ENCODE peak calls at places on chromosomes 4 and X, in eight cellular contexts. D is GM12878, E is endothelial cell of umbilical vein, Z is K562, W is HCT116, B is A549, A is HepG2, U is H1. V is an unnamed sample. For H3K4me1, the result is how much of the 10 kb centered on the place peaks cover.

GRCh38 chr4:118224239-118224829 is 128.5 kb downstream of the PRSS12 start:
- DNase-seq in U (no peak), W (peak), D (no peak), Z (peak), B (peak), E (peak), A (peak), V (peak)

GRCh38 chrX:109270580-109271484 is 211.1 kb downstream of the GUCY2F start:
- DNase-seq in B (no peak), D (peak), A (no peak), U (no peak), E (no peak), W (peak), Z (no peak), V (no peak)

GRCh38 chrX:46757052-46757451 is 1.9 kb downstream of the SLC9A7 start:
- DNase-seq in B (no peak), A (no peak), U (no peak), W (no peak), E (no peak), Z (no peak), D (no peak), V (no peak)

GRCh38 chrX:41716767-41717473 is 7.1 kb upstream of the GPR82 start:
- DNase-seq in U (no peak), D (no peak), A (no peak), B (no peak), E (no peak), W (no peak), Z (no peak), V (no peak)

GRCh38 chrX:19805054-19805690 is 82.2 kb downstream of the SH3KBP1 start:
- DNase-seq in D (no peak), E (no peak), A (no peak), B (no peak), W (no peak), Z (no peak), U (no peak), V (no peak)

GRCh38 chr4:177961709-177962380 is 519.6 kb upstream of the AGA start:
- DNase-seq in Z (no peak), W (no peak), E (no peak), U (no peak), A (no peak), D (no peak), B (no peak), V (no peak)

GRCh38 chr4:61273237-61273636 is 73.1 kb downstream of the ADGRL3 start:
- DNase-seq in E (no peak), A (no peak), D (no peak), B (no peak), Z (no peak), W (no peak), U (no peak), V (no peak)

GRCh38 chrX:110146521-110146920 is 143.6 kb downstream of the TMEM164 start:
- DNase-seq in B (peak), D (no peak), W (peak), A (peak), U (no peak), Z (peak), E (peak), V (peak)

GRCh38 chr4:183229397-183229796 is 90.7 kb downstream of the CLDN22 start:
- DNase-seq in A (no peak), B (no peak), U (no peak), E (no peak), Z (no peak), D (no peak), W (no peak), V (no peak)

GRCh38 chr4:26723216-26723615 is 137.4 kb upstream of the STIM2 start:
- DNase-seq in D (peak), B (no peak), Z (no peak), W (no peak), A (no peak), U (no peak), E (no peak), V (no peak)

GRCh38 chr4:47557255-47557654 is 72.2 kb downstream of the ATP10D start:
- DNase-seq in D (no peak), U (no peak), A (no peak), E (no peak), W (no peak), B (no peak), Z (no peak), V (no peak)

GRCh38 chr4:13933163-13933562 is 305.6 kb upstream of the BOD1L1 start:
- DNase-seq in A (no peak), D (no peak), E (no peak), B (no peak), U (no peak), Z (no peak), W (no peak), V (no peak)

GRCh38 chr4:126144838-126145237 is 830.1 kb downstream of the FAT4 start:
- DNase-seq in A (no peak), E (no peak), B (no peak), U (no peak), D (no peak), W (no peak), Z (no peak), V (no peak)

GRCh38 chrX:44092778-44093177 is 119.6 kb upstream of the NDP start:
- DNase-seq in W (no peak), U (no peak), E (no peak), B (no peak), A (peak), Z (no peak), D (no peak), V (no peak)

GRCh38 chr4:21991050-21991449 is 42.5 kb upstream of the KCNIP4 start:
- DNase-seq in W (no peak), E (no peak), A (no peak), Z (no peak), D (no peak), B (no peak), U (no peak), V (no peak)

GRCh38 chr4:185134176-185134869 is 8.7 kb upstream of the SLC25A4 start:
- DNase-seq in E (peak), D (no peak), U (no peak), W (peak), B (peak), A (peak), Z (peak), V (peak)

GRCh38 chr4:146032234-146032860 is 93.7 kb upstream of the ZNF827 start:
- DNase-seq in Z (no peak), A (no peak), E (no peak), U (no peak), D (peak), W (no peak), B (no peak), V (no peak)

GRCh38 chrX:3585719-3586118 is 127.7 kb downstream of the PRKX start:
- DNase-seq in Z (no peak), W (no peak), A (no peak), E (no peak), B (no peak), D (no peak), U (no peak), V (no peak)

DNA sequence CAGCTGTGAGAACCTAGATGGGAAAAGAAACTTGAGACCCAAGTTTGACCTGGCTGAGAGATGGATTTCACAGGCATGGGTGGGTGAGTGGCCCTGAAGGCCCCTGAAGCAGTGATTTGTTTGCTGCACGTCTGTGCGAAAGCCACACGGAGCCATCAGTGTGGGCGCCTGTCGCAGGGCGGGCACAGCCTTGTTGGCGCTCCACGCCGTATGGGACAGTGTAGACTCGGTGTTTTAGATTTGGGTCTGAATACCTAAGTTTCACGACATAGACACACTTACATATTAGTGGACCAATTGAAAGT is 21.9 kb upstream of the UVSSA start:
- DNase-seq in D (no peak), B (no peak), Z (no peak), W (no peak), E (no peak), A (no peak), U (no peak), V (no peak)
- TF ChIP-seq MAX in D (no peak), B (no peak), Z (no peak), W (no peak), E (no peak), A (no peak), U (no peak), V (no peak)

GRCh38 chr4:175419120-175419774 is 392.8 kb downstream of the GPM6A start:
- DNase-seq in Z (no peak), D (no peak), W (peak), U (no peak), B (peak), E (no peak), A (peak), V (no peak)

GRCh38 chr4:175418511-175418910 is 393.6 kb downstream of the GPM6A start:
- DNase-seq in Z (no peak), U (no peak), E (no peak), A (no peak), D (no peak), W (no peak), B (no peak), V (no peak)

GRCh38 chr4:175424111-175424510 is 388.0 kb downstream of the GPM6A start:
- DNase-seq in D (no peak), E (no peak), B (no peak), A (no peak), Z (no peak), W (no peak), U (no peak), V (no peak)

GRCh38 chr4:175422331-175422730 is 389.7 kb downstream of the GPM6A start:
- DNase-seq in D (no peak), A (no peak), E (no peak), B (no peak), W (no peak), Z (no peak), U (no peak), V (no peak)

GRCh38 chr4:175421506-175421905 is 390.6 kb downstream of the GPM6A start:
- DNase-seq in B (peak), D (no peak), A (peak), E (no peak), W (no peak), Z (no peak), U (no peak), V (no peak)
- H3K4me1 ChIP-seq in B (under half), D (under half), A (under half), E (under half), W (under half), Z (under half), U (under half), V (under half)

GRCh38 chr4:111798840-111799239 is 346.4 kb upstream of the FAM241A start:
- DNase-seq in E (no peak), Z (no peak), A (no peak), W (no peak), D (no peak), U (no peak), B (no peak), V (no peak)

GRCh38 chr4:111806331-111806730 is 338.9 kb upstream of the FAM241A start:
- DNase-seq in Z (no peak), B (peak), W (peak), A (peak), E (no peak), D (no peak), U (peak), V (peak)

GRCh38 chr4:111800551-111800950 is 344.7 kb upstream of the FAM241A start:
- DNase-seq in B (no peak), U (no peak), E (no peak), Z (no peak), W (no peak), A (no peak), D (no peak), V (no peak)

GRCh38 chr4:111797455-111798163 is 347.6 kb upstream of the FAM241A start:
- DNase-seq in B (no peak), D (no peak), U (no peak), Z (no peak), W (no peak), A (no peak), E (no peak), V (no peak)

GRCh38 chr4:111802191-111802590 is 343.1 kb upstream of the FAM241A start:
- DNase-seq in E (no peak), A (no peak), W (no peak), U (no peak), B (no peak), D (no peak), Z (no peak), V (no peak)
- TF ChIP-seq MAX in E (no peak), A (no peak), W (no peak), U (no peak), B (no peak), D (no peak), Z (no peak), V (no peak)

DNA sequence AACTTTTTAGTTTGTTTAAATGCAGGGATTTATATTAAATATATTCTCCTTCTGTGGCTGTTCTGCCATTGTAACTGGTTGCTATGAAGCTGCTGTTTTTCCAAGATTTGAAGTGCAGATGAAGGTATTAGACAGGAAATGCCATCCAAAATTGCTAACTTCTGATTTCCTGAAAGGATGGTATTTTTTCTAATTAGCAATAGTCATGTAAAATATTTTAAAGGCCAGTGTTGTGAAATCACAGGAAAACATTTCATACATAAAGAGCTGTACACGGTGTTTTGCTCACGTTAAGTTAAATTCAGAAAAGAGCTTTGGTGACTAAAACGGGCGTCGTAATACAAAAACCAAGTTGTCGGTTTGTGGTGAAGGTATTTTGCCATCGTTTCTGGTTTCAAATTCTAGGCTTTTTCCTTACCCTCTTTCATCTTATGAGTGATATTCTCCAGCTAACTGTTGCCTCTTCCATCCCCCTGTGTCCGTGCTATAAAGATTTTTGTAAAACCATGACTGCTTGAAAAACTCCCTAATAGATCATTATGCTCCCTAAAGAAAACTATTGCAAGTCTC is 39.8 kb downstream of the AFF1 start:
- DNase-seq in E (peak), Z (no peak), A (no peak), D (no peak), W (no peak), B (no peak), U (no peak), V (no peak)
- H3K4me1 ChIP-seq in E (half or more), Z (under half), A (half or more), D (under half), W (under half), B (half or more), U (under half), V (under half)

GRCh38 chr4:7383251-7383650 is 51.5 kb downstream of the PSAPL1 start:
- DNase-seq in U (no peak), A (no peak), W (no peak), B (no peak), Z (no peak), D (no peak), E (no peak), V (peak)
- TF ChIP-seq MAX in U (no peak), A (no peak), W (no peak), B (no peak), Z (no peak), D (no peak), E (no peak), V (no peak)

DNA sequence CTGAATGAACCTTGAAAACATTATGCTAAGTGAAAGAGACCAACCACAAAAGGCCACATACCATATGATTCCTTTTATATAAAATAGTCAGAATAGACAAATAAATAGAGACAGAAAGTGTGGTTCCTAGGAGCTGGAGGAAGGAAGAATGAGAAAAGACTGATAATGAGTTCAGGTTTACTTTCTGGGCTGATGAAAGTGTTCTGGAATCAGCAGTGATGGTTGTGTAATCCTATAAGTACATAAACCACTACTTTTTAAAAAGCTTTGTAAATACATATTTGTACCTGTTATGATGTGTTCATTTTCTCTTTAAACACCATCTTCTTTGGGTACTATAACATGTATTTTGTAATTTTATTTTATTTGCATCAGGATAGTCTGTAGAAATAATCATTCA is 20.6 kb downstream of the PIR start:
- DNase-seq in A (no peak), U (no peak), Z (no peak), E (no peak), D (no peak), W (no peak), B (no peak), V (no peak)
- H3K4me1 ChIP-seq in A (under half), U (under half), Z (under half), E (under half), D (under half), W (under half), B (under half), V (under half)

GRCh38 chrX:13029831-13030771 is 14.3 kb downstream of the FAM9C start:
- DNase-seq in W (no peak), A (peak), U (no peak), D (no peak), Z (no peak), B (no peak), E (peak), V (no peak)
- TF ChIP-seq MAX in W (no peak), A (no peak), U (no peak), D (no peak), Z (no peak), B (no peak), E (no peak), V (no peak)

DNA sequence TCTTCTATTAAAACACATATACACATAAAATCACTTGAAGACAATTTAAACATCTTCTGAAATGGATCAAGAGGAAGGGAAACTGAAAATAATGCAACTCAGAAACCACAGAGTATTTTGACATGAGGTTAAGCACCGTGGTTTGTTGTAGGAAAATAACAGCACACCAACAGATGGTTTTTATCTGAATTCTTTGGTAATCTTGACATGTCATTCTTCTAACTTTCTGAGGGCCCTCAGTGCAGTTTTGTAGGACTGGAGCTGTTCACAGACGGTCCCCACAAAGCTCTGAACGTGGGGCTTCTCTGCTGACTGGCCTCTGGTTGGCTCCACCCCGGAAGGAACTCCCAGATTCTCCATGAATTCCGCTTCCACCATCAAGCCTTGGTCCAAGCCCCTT is 16.0 kb upstream of the TLR8 start:
- DNase-seq in Z (no peak), A (no peak), E (no peak), D (peak), B (no peak), W (no peak), U (no peak), V (no peak)
- H3K4me1 ChIP-seq in Z (under half), A (under half), E (under half), D (half or more), B (under half), W (under half), U (under half), V (under half)

GRCh38 chrX:53441531-53442321 is 7.6 kb upstream of the HSD17B10 start:
- DNase-seq in U (no peak), W (peak), Z (no peak), A (peak), E (peak), B (peak), D (peak), V (peak)

GRCh38 chrX:53447441-53447840 is 13.3 kb upstream of the HSD17B10 start:
- DNase-seq in D (no peak), E (no peak), B (no peak), A (no peak), U (no peak), W (no peak), Z (no peak), V (no peak)

GRCh38 chrX:53442322-53442631 is 8.1 kb upstream of the HSD17B10 start:
- DNase-seq in E (no peak), B (no peak), W (no peak), A (no peak), U (no peak), D (no peak), Z (no peak), V (no peak)

GRCh38 chrX:53449632-53450031 is 15.5 kb upstream of the HSD17B10 start:
- DNase-seq in E (no peak), U (no peak), W (no peak), D (no peak), Z (no peak), B (no peak), A (no peak), V (no peak)

DNA sequence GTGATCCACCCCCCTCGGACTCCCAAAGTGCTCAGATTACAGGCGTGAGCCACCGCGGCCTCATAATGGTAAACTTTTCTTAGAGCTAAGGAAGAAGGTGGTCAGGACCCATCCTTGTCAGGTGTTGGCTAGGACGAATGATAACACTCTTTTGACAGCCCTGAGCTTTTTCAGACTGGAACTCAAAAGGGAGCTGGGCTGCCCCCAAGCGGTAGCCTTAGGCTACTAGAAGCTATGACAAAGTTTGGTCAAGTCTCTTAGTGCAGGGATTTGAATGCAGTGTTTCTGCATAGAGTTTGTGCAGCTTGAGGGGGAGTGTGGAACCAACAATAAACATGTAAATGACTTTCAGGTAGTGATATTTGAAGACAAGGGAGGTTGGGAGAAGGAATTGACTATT is 11.8 kb upstream of the HSD17B10 start:
- DNase-seq in B (peak), U (no peak), W (no peak), E (peak), D (no peak), A (peak), Z (peak), V (peak)
- TF ChIP-seq MAX in B (no peak), U (no peak), W (no peak), E (no peak), D (no peak), A (no peak), Z (no peak), V (no peak)

V was measured in SK-N-SH.